ENCODE peak calls at places on chromosomes 2 and 18, in ten cellular contexts. D is fibroblast of lung, Z is kidney, M is thoracic aorta, N is GM12864, P is GM23338, B is AG04450, V is upper lobe of left lung, X is esophagus squamous epithelium, J is cardiac muscle cell. R is an unnamed sample.

GRCh38 chr2:30141136-30141535 is 5.7 kb upstream of the YPEL5 start:
- DNase-seq in D (no peak), Z (no peak), M (no peak), N (no peak), P (no peak), B (no peak), V (no peak), X (no peak), J (no peak), R (no peak)

GRCh38 chr18:12520442-12520992 is 112.8 kb downstream of the PRELID3A start:
- DNase-seq in D (peak; percentile 53), Z (no peak), M (no peak), N (no peak), P (no peak), B (no peak), V (no peak), X (no peak), J (no peak), R (no peak)

GRCh38 chr18:57980573-57981348 is 63.3 kb upstream of the NEDD4L start:
- DNase-seq in D (no peak), Z (no peak), M (no peak), N (no peak), P (peak; percentile 31), B (no peak), V (no peak), X (no peak), J (no peak), R (no peak)

GRCh38 chr2:2083113-2083757 is 247.8 kb downstream of the MYT1L start:
- DNase-seq in D (no peak), Z (no peak), M (no peak), N (no peak), P (no peak), B (no peak), V (no peak), X (no peak), J (no peak), R (no peak)

GRCh38 chr2:201235865-201236811 is 24.2 kb upstream of the CASP8 start:
- DNase-seq in D (peak; percentile 88), Z (no peak), M (peak; percentile 30), N (no peak), P (peak; percentile 86), B (peak; percentile 46), V (no peak), X (peak; percentile 2), J (peak; percentile 78), R (peak; percentile 82)

GRCh38 chr2:23350026-23350791 is 34.8 kb upstream of the KLHL29 start:
- DNase-seq in D (no peak), Z (no peak), M (no peak), N (no peak), P (no peak), B (no peak), V (peak; percentile 59), X (no peak), J (no peak), R (peak; percentile 70)

GRCh38 chr2:54673501-54673998 is 49.9 kb upstream of the EML6 start:
- DNase-seq in D (peak; percentile 26), Z (peak; percentile 89), M (no peak), N (no peak), P (no peak), B (no peak), V (peak; percentile 90), X (no peak), J (no peak), R (peak; percentile 92)

GRCh38 chr2:23436346-23437099 is 51.5 kb downstream of the KLHL29 start:
- DNase-seq in D (no peak), Z (no peak), M (no peak), N (no peak), P (peak; percentile 54), B (no peak), V (no peak), X (no peak), J (no peak), R (peak; percentile 53)

GRCh38 chr2:8684885-8685696 is 3.2 kb downstream of the ID2 start:
- DNase-seq in D (peak; percentile 15), Z (peak; percentile 94), M (no peak), N (no peak), P (peak; percentile 72), B (no peak), V (peak; percentile 91), X (no peak), J (peak; percentile 84), R (peak; percentile 47)

GRCh38 chr2:149611100-149611820 is 23.7 kb upstream of the MMADHC start:
- DNase-seq in D (no peak), Z (no peak), M (no peak), N (no peak), P (peak; percentile 62), B (no peak), V (no peak), X (no peak), J (peak; percentile 54), R (no peak)

GRCh38 chr2:46876741-46877384 is 38.7 kb downstream of the MCFD2 start:
- DNase-seq in D (peak; percentile 84), Z (no peak), M (no peak), N (no peak), P (peak; percentile 67), B (no peak), V (peak; percentile 20), X (no peak), J (peak; percentile 43), R (no peak)

GRCh38 chr2:88739985-88740600 is 48.6 kb downstream of the RPIA start:
- DNase-seq in D (peak; percentile 76), Z (no peak), M (no peak), N (peak; percentile 61), P (peak; percentile 82), B (peak; percentile 51), V (no peak), X (no peak), J (peak; percentile 74), R (peak; percentile 37)

GRCh38 chr2:158967731-158968395 is 577 bp upstream of the TANC1 start:
- DNase-seq in D (peak; percentile 67), Z (peak; percentile 84), M (no peak), N (no peak), P (peak; percentile 79), B (no peak), V (peak; percentile 84), X (no peak), J (peak; percentile 71), R (no peak)

GRCh38 chr2:33033524-33034150 is 86.9 kb downstream of the LTBP1 start:
- DNase-seq in D (peak; percentile 84), Z (no peak), M (no peak), N (no peak), P (peak; percentile 32), B (peak; percentile 15), V (no peak), X (no peak), J (peak; percentile 56), R (no peak)

GRCh38 chr2:75065402-75066008 is 107.1 kb downstream of the POLE4 start:
- DNase-seq in D (peak; percentile 8), Z (no peak), M (no peak), N (no peak), P (no peak), B (no peak), V (no peak), X (no peak), J (no peak), R (no peak)

GRCh38 chr2:111946294-111947114 is 48.1 kb downstream of the MERTK start:
- DNase-seq in D (peak; percentile 98), Z (no peak), M (peak; percentile 29), N (no peak), P (peak; percentile 24), B (peak; percentile 87), V (no peak), X (no peak), J (peak; percentile 25), R (no peak)

GRCh38 chr18:3321133-3321812 is 59.3 kb downstream of the MYL12B start:
- DNase-seq in D (peak; percentile 96), Z (no peak), M (no peak), N (no peak), P (no peak), B (no peak), V (no peak), X (no peak), J (no peak), R (no peak)

GRCh38 chr2:17628349-17629261 is 88.1 kb downstream of the VSNL1 start:
- DNase-seq in D (no peak), Z (no peak), M (no peak), N (no peak), P (no peak), B (no peak), V (no peak), X (no peak), J (no peak), R (peak; percentile 65)

GRCh38 chr2:119788751-119789150 is 29.0 kb downstream of the PTPN4 start:
- DNase-seq in D (no peak), Z (no peak), M (no peak), N (no peak), P (no peak), B (no peak), V (no peak), X (no peak), J (no peak), R (no peak)
- TF ChIP-seq CTCF in D (no peak), Z (no peak), M (no peak), N (no peak), P (no peak), B (no peak), V (no peak), X (no peak), J (no peak), R (no peak)

DNA sequence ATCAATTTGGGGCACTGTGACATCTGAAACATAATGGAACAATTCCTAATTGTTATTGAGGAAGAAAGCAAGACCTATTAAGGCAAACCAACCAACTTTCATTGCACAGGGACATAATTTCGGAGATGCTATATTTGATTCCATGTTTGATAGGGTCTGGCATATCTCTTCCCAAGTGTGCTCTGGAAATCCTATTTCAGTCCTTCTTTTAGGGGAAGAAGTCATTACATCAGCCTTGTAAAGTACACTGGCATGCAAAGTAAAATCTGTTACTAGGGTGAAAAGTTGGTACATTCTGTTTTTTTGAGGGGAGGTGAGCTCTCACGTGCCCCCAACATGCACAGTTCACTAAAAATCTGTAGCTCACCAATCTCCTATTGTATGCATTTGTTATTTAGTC is 172.4 kb downstream of the SLC8A1 start:
- DNase-seq in D (no peak), Z (no peak), M (no peak), N (no peak), P (no peak), B (no peak), V (no peak), X (no peak), J (no peak), R (no peak)
- H3K4me3 ChIP-seq in D (peak overlapping the region; percentile 62), Z (no peak overlapping the region), M (peak overlapping the region; percentile 60), N (no peak overlapping the region), P (no peak overlapping the region), B (no peak overlapping the region), V (no peak overlapping the region), X (no peak overlapping the region), J (no peak overlapping the region), R (no peak overlapping the region)

GRCh38 chr2:70248810-70249438 is 496 bp upstream of the TIA1 start:
- DNase-seq in D (no peak), Z (peak; percentile 93), M (peak; percentile 67), N (no peak), P (peak; percentile 84), B (no peak), V (no peak), X (peak; percentile 69), J (peak; percentile 83), R (peak; percentile 95)
- TF ChIP-seq CTCF in D (no peak), Z (no peak), M (no peak), N (no peak), P (no peak), B (no peak), V (no peak), X (no peak), J (no peak), R (no peak)

DNA sequence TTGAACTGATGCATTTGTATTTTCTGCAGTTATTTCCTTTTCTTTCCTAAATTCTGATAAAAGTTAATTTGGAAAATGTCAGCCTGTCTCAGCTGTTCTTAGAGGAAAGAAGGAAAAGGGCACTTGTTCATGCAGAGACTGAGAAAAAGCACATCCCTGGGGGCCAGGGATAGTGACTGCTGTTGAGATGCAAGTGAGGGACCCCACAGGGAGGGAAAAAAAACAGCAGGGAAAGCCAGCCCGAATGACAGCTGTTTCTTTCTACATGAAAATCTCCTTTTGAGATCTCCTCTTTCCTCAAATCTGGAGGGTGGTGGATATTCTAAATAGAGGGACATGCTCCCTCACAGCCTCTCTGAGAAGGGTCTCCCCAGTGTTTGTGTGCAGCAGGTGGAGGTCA is 14.0 kb upstream of the MTA3 start:
- DNase-seq in D (no peak), Z (no peak), M (no peak), N (no peak), P (peak; percentile 63), B (no peak), V (no peak), X (no peak), J (no peak), R (no peak)
- H3K4me3 ChIP-seq in D (no peak overlapping the region), Z (no peak overlapping the region), M (no peak overlapping the region), N (no peak overlapping the region), P (peak overlapping the region; percentile 39), B (no peak overlapping the region), V (no peak overlapping the region), X (no peak overlapping the region), J (no peak overlapping the region), R (no peak overlapping the region)